ENCODE peak calls at places on chromosomes 2 and 18, in eight cellular contexts. Z is HCT116, O is A549, S is IMR-90, W is breast epithelium, P is tibial nerve, I is ovary, F is thyroid gland. U is an unnamed sample.
A peak's percentile ranks its signal among the peaks of the same experiment; 100 is the strongest.

GRCh38 chr2:1055014-1055595 is 104.5 kb downstream of the SNTG2 start:
- DNase-seq in Z (no peak), O (no peak), S (peak; percentile 93), W (no peak), P (no peak), I (no peak), F (no peak), U (no peak)

GRCh38 chr2:201558665-201559064 is 84.6 kb downstream of the TMEM237 start:
- DNase-seq in Z (no peak), O (no peak), S (no peak), W (no peak), P (no peak), I (no peak), F (no peak), U (no peak)

GRCh38 chr2:220166616-220167015 is 539.2 kb downstream of the SLC4A3 start:
- DNase-seq in Z (no peak), O (no peak), S (no peak), W (no peak), P (peak; percentile 27), I (no peak), F (no peak), U (no peak)

GRCh38 chr2:39636306-39636705 is 29.4 kb upstream of the TMEM178A start:
- DNase-seq in Z (no peak), O (no peak), S (no peak), W (no peak), P (no peak), I (no peak), F (no peak), U (no peak)

GRCh38 chr2:78541451-78542267 is 483.8 kb upstream of the REG3G start:
- DNase-seq in Z (no peak), O (peak; percentile 39), S (no peak), W (no peak), P (no peak), I (no peak), F (no peak), U (no peak)

GRCh38 chr2:153622285-153622684 is 143.7 kb upstream of the RPRM start:
- DNase-seq in Z (no peak), O (peak; percentile 17), S (no peak), W (no peak), P (no peak), I (no peak), F (no peak), U (no peak)

GRCh38 chr2:109638807-109639206 is 24.6 kb downstream of the SOWAHC start:
- DNase-seq in Z (no peak), O (no peak), S (no peak), W (no peak), P (no peak), I (no peak), F (no peak), U (peak; percentile 14)

GRCh38 chr18:9437049-9437448 is 38.3 kb upstream of the RALBP1 start:
- DNase-seq in Z (no peak), O (no peak), S (peak; percentile 66), W (no peak), P (no peak), I (no peak), F (no peak), U (no peak)

GRCh38 chr18:23716516-23716915 is 27.3 kb downstream of the LAMA3 start:
- DNase-seq in Z (no peak), O (no peak), S (peak; percentile 88), W (peak; percentile 25), P (no peak), I (no peak), F (no peak), U (peak; percentile 53)

DNA sequence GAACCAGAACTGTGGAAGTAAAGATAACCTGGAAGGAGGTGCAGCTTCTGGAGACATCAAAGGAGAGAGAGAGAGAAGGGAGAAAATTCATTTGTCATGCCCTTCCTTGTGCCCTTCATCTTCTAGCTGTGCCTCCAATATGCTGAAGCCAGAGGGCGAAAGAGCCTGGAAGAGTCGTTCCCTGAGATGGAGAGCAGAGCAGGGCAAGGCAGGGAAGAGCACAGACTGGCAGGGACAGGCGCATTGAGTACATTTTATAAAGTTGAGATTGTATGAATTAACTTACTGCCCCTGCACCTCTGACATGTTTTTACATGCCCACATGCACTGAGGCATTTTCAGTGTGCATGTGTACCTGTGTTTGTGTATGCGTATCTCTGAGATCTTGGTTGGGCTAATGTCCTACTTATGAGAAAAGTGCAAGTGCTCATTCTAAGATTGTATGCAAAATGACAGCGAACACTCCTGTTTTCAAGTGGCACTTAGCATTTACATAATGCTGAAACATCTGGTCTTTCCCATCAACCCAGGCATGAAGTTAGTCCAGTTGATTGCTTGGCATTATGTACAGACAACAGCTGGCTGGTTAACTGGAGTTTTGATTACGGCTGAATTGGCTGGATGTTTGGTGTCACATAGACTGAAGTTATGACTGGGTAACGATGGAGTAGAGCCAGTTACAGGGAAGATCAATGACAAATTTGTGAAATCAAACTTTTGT is 23.7 kb upstream of the MMADHC start:
- DNase-seq in Z (no peak), O (peak; percentile 29), S (no peak), W (no peak), P (no peak), I (no peak), F (no peak), U (no peak)
- TF ChIP-seq CTCF in Z (no peak), O (no peak), S (no peak), W (no peak), P (no peak), I (no peak), F (no peak), U (no peak)

DNA sequence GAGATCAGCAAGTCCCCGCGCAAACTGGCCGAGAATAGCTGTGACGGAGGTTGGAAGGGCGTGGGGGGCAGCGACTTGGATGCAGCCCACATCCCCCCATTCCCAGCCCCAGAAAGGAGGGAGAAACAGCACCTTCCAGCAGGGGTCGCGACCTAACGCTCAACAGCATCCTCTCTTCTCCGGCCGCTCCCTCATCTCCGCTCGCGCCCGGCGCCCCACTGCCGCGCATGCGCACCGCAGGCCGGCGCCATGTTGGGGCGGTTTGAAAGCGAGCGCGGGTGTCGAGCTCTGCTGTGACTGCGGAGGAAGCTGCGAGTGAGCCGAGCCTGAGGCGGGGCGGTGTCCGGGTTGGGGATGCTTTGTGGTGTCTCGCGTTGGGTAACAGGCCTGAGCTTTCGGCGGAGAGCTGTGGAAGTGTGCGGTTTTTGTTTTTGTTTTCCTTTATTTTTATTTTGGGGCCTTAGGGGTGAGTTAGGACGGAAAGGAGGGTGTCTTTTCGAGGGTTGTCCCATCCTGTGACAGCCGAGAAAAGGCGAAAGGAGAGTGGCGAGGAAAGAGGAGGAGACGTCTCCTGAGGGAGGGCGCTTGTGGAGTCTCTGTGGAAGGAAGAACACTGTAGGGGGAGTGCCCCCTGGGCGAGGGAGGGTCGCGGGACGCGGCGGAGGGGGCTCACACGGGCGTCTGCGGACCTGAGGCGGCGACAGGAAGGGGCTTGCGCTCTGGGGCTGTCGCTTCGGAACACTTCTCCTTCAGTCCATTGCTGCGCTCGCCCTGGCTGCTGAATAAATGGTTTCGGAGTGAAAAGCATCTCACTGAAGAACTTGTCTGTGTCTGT is at the start of the genes C18orf54 and STARD6:
- DNase-seq in Z (peak; percentile 79), O (peak; percentile 90), S (peak; percentile 85), W (peak; percentile 77), P (peak; percentile 73), I (peak; percentile 76), F (peak; percentile 78), U (peak; percentile 97)
- TF ChIP-seq POLR2A in Z (peak; percentile 37), O (peak; percentile 61), S (peak; percentile 32), W (no peak), P (peak; percentile 65), I (no peak), F (no peak), U (no peak)

GRCh38 chr2:121234791-121235190 is 50.2 kb downstream of the TFCP2L1 start:
- DNase-seq in Z (no peak), O (no peak), S (no peak), W (no peak), P (no peak), I (no peak), F (no peak), U (no peak)

GRCh38 chr2:121237336-121237979 is 47.5 kb downstream of the TFCP2L1 start:
- DNase-seq in Z (no peak), O (no peak), S (no peak), W (no peak), P (no peak), I (no peak), F (peak; percentile 76), U (no peak)

GRCh38 chr2:121237980-121238665 is 46.9 kb downstream of the TFCP2L1 start:
- DNase-seq in Z (no peak), O (peak; percentile 20), S (no peak), W (no peak), P (no peak), I (no peak), F (no peak), U (no peak)

GRCh38 chr2:121236101-121236640 is 48.8 kb downstream of the TFCP2L1 start:
- DNase-seq in Z (no peak), O (no peak), S (no peak), W (no peak), P (no peak), I (no peak), F (no peak), U (no peak)

GRCh38 chr2:121236650-121237049 is 48.4 kb downstream of the TFCP2L1 start:
- DNase-seq in Z (no peak), O (no peak), S (no peak), W (no peak), P (no peak), I (no peak), F (no peak), U (no peak)
- TF ChIP-seq CTCF in Z (no peak), O (no peak), S (no peak), W (no peak), P (no peak), I (no peak), F (no peak), U (no peak)

GRCh38 chr2:47174731-47175361 is 19.7 kb upstream of the STPG4 start:
- DNase-seq in Z (peak; percentile 52), O (peak; percentile 87), S (peak; percentile 62), W (peak; percentile 90), P (peak; percentile 38), I (no peak), F (peak; percentile 87), U (peak; percentile 72)
- TF ChIP-seq POLR2A in Z (no peak), O (no peak), S (peak; percentile 68), W (no peak), P (no peak), I (no peak), F (no peak), U (no peak)

GRCh38 chr2:136801628-136802027 is 36.3 kb downstream of the THSD7B start:
- DNase-seq in Z (no peak), O (no peak), S (no peak), W (no peak), P (no peak), I (no peak), F (no peak), U (no peak)

GRCh38 chr2:136796339-136796738 is 31.0 kb downstream of the THSD7B start:
- DNase-seq in Z (no peak), O (no peak), S (no peak), W (no peak), P (no peak), I (no peak), F (no peak), U (no peak)
- TF ChIP-seq CTCF in Z (peak; percentile 12), O (no peak), S (no peak), W (no peak), P (no peak), I (no peak), F (no peak), U (no peak)

GRCh38 chr2:232696609-232697058 is 497 bp upstream of the GIGYF2 start:
- DNase-seq in Z (no peak), O (no peak), S (no peak), W (no peak), P (no peak), I (no peak), F (no peak), U (no peak)
- TF ChIP-seq POLR2A in Z (no peak), O (no peak), S (no peak), W (no peak), P (no peak), I (no peak), F (no peak), U (no peak)

GRCh38 chr2:120253021-120253882 is 600 bp downstream of the RALB start:
- DNase-seq in Z (no peak), O (peak; percentile 70), S (peak; percentile 78), W (peak; percentile 55), P (peak; percentile 72), I (peak; percentile 76), F (peak; percentile 78), U (peak; percentile 96)
- TF ChIP-seq CTCF in Z (no peak), O (peak; percentile 44), S (peak; percentile 58), W (peak; percentile 35), P (peak; percentile 39), I (peak; percentile 40), F (peak; percentile 30), U (no peak)

U was measured in lower leg skin.